ENCODE peak calls at places on chromosomes 11 and 22, in four cellular contexts. One of them, this sample, is unnamed.

GRCh38 chr22:26669060-26669481 is 11.7 kb downstream of the MIAT start:
- DNase-seq in tibial nerve: no peak
- DNase-seq in fibroblast of lung: peak; percentile 49
- DNase-seq in body of pancreas: peak; percentile 80
- DNase-seq in this sample: peak; percentile 78

GRCh38 chr22:27669798-27670599 is 131.6 kb downstream of the MN1 start:
- DNase-seq in tibial nerve: no peak
- DNase-seq in fibroblast of lung: no peak
- DNase-seq in body of pancreas: no peak
- DNase-seq in this sample: no peak

GRCh38 chr11:9225748-9226298 is 39.3 kb downstream of the DENND5A start:
- DNase-seq in tibial nerve: no peak
- DNase-seq in fibroblast of lung: no peak
- DNase-seq in body of pancreas: no peak
- DNase-seq in this sample: no peak

GRCh38 chr11:62128835-62129234 is 5.0 kb downstream of the INCENP start:
- DNase-seq in tibial nerve: no peak
- DNase-seq in fibroblast of lung: no peak
- DNase-seq in body of pancreas: no peak
- DNase-seq in this sample: no peak

GRCh38 chr11:114219559-114220349 is 76.4 kb upstream of the NNMT start:
- DNase-seq in tibial nerve: no peak
- DNase-seq in fibroblast of lung: peak; percentile 95
- DNase-seq in body of pancreas: no peak
- DNase-seq in this sample: no peak

GRCh38 chr11:67484847-67485311 is 2.1 kb downstream of the AIP start:
- DNase-seq in tibial nerve: no peak
- DNase-seq in fibroblast of lung: no peak
- DNase-seq in body of pancreas: no peak
- DNase-seq in this sample: no peak

GRCh38 chr11:61041755-61042518 is 60.4 kb upstream of the CD5 start:
- DNase-seq in tibial nerve: no peak
- DNase-seq in fibroblast of lung: peak; percentile 3
- DNase-seq in body of pancreas: no peak
- DNase-seq in this sample: no peak

GRCh38 chr22:48838846-48839730 is 988.6 kb downstream of the BRD1 start:
- DNase-seq in tibial nerve: no peak
- DNase-seq in fibroblast of lung: no peak
- DNase-seq in body of pancreas: no peak
- DNase-seq in this sample: no peak

GRCh38 chr22:33832558-33833151 is 87.6 kb downstream of the LARGE1 start:
- DNase-seq in tibial nerve: no peak
- DNase-seq in fibroblast of lung: no peak
- DNase-seq in body of pancreas: peak; percentile 18
- DNase-seq in this sample: no peak

GRCh38 chr11:763073-763463 is 14.2 kb downstream of the GATD1 start:
- DNase-seq in tibial nerve: no peak
- DNase-seq in fibroblast of lung: no peak
- DNase-seq in body of pancreas: peak; percentile 64
- DNase-seq in this sample: no peak

GRCh38 chr11:19633276-19633675 is 79.4 kb upstream of the NAV2 start:
- DNase-seq in tibial nerve: peak; percentile 65
- DNase-seq in fibroblast of lung: peak; percentile 50
- DNase-seq in body of pancreas: peak; percentile 22
- DNase-seq in this sample: no peak

GRCh38 chr22:33539902-33540751 is 380.1 kb downstream of the LARGE1 start:
- DNase-seq in tibial nerve: peak; percentile 62
- DNase-seq in fibroblast of lung: peak; percentile 12
- DNase-seq in body of pancreas: peak; percentile 73
- DNase-seq in this sample: no peak

GRCh38 chr11:134683860-134684259 is 271.8 kb upstream of the B3GAT1 start:
- DNase-seq in tibial nerve: no peak
- DNase-seq in fibroblast of lung: no peak
- DNase-seq in body of pancreas: no peak
- DNase-seq in this sample: no peak

GRCh38 chr22:31350410-31350863 is 4.3 kb upstream of the PATZ1 start:
- DNase-seq in tibial nerve: no peak
- DNase-seq in fibroblast of lung: peak; percentile 18
- DNase-seq in body of pancreas: peak; percentile 82
- DNase-seq in this sample: peak; percentile 83

GRCh38 chr11:17781221-17781620 is 46.6 kb downstream of the KCNC1 start:
- DNase-seq in tibial nerve: no peak
- DNase-seq in fibroblast of lung: no peak
- DNase-seq in body of pancreas: no peak
- DNase-seq in this sample: no peak

GRCh38 chr11:133918606-133919260 is 38.0 kb downstream of the IGSF9B start:
- DNase-seq in tibial nerve: no peak
- DNase-seq in fibroblast of lung: no peak
- DNase-seq in body of pancreas: no peak
- DNase-seq in this sample: no peak

GRCh38 chr11:76835928-76836612 is 24.6 kb upstream of the ACER3 start:
- DNase-seq in tibial nerve: peak; percentile 36
- DNase-seq in fibroblast of lung: peak; percentile 91
- DNase-seq in body of pancreas: peak; percentile 53
- DNase-seq in this sample: no peak

GRCh38 chr11:81658722-81659121 is 1074.9 kb downstream of the FAM181B start:
- DNase-seq in tibial nerve: no peak
- DNase-seq in fibroblast of lung: peak; percentile 41
- DNase-seq in body of pancreas: no peak
- DNase-seq in this sample: peak; percentile 19

GRCh38 chr22:35955546-35955945 is 73.1 kb downstream of the RBFOX2 start:
- DNase-seq in tibial nerve: no peak
- DNase-seq in fibroblast of lung: no peak
- DNase-seq in body of pancreas: no peak
- DNase-seq in this sample: peak; percentile 11

GRCh38 chr11:113160652-113161051 is 153.7 kb upstream of the TTC12 start:
- DNase-seq in tibial nerve: no peak
- DNase-seq in fibroblast of lung: no peak
- DNase-seq in body of pancreas: no peak
- DNase-seq in this sample: no peak

GRCh38 chr22:26527574-26528465 is 15.5 kb upstream of the TFIP11 start:
- DNase-seq in tibial nerve: no peak
- DNase-seq in fibroblast of lung: no peak
- DNase-seq in body of pancreas: no peak
- DNase-seq in this sample: no peak

GRCh38 chr11:2933376-2934056 is 4.3 kb upstream of the PHLDA2 start:
- DNase-seq in tibial nerve: no peak
- DNase-seq in fibroblast of lung: peak; percentile 82
- DNase-seq in body of pancreas: peak; percentile 28
- DNase-seq in this sample: no peak

GRCh38 chr11:35791088-35791958 is 128.7 kb downstream of the TRIM44 start:
- DNase-seq in tibial nerve: no peak
- DNase-seq in fibroblast of lung: peak; percentile 25
- DNase-seq in body of pancreas: no peak
- DNase-seq in this sample: no peak

GRCh38 chr22:27776410-27776958 is 25.1 kb downstream of the MN1 start:
- DNase-seq in tibial nerve: no peak
- DNase-seq in fibroblast of lung: no peak
- DNase-seq in body of pancreas: no peak
- DNase-seq in this sample: no peak

GRCh38 chr11:109795234-109795633 is 298.0 kb upstream of the ZC3H12C start:
- DNase-seq in tibial nerve: no peak
- DNase-seq in fibroblast of lung: peak; percentile 67
- DNase-seq in body of pancreas: peak; percentile 22
- DNase-seq in this sample: no peak

GRCh38 chr11:16897460-16898061 is 116.7 kb downstream of the PLEKHA7 start:
- DNase-seq in tibial nerve: no peak
- DNase-seq in fibroblast of lung: no peak
- DNase-seq in body of pancreas: no peak
- DNase-seq in this sample: no peak

GRCh38 chr11:113305440-113306336 is 8.7 kb upstream of the TTC12 start:
- DNase-seq in tibial nerve: peak; percentile 73
- DNase-seq in fibroblast of lung: peak; percentile 65
- DNase-seq in body of pancreas: peak; percentile 81
- DNase-seq in this sample: peak; percentile 90

DNA sequence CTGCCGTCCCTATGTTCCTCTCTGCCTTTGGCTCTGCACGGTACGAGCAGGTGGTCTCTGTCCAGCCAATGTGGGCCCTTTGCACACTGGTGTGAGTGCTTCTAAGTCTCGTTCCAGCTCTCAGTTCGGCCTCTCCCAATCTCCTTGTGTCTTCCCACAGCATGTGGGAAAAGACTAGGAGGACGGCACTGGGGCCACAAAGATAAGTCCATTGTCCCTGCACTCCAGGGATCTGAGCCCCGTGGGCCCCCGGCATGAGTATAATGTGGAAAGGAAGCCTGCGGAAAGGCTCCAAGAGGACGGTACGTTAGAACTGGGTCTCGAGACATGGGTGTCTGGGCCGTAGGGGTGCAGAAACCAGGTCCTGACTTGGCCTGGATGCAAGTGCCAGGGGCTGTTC is 16.4 kb downstream of the MYEOV start:
- DNase-seq in tibial nerve: no peak
- DNase-seq in fibroblast of lung: no peak
- DNase-seq in body of pancreas: no peak
- DNase-seq in this sample: no peak
- H3K4me1 ChIP-seq in tibial nerve: no peaks in the 10 kb centered on the region
- H3K4me1 ChIP-seq in fibroblast of lung: peaks cover 7% of the 10 kb centered on the region
- H3K4me1 ChIP-seq in body of pancreas: peaks cover 20% of the 10 kb centered on the region
- H3K4me1 ChIP-seq in this sample: no peaks in the 10 kb centered on the region

GRCh38 chr22:18001040-18001893 is 23.1 kb downstream of the MICAL3 start:
- DNase-seq in tibial nerve: peak; percentile 87
- DNase-seq in fibroblast of lung: peak; percentile 99
- DNase-seq in body of pancreas: peak; percentile 91
- DNase-seq in this sample: peak; percentile 94

GRCh38 chr22:17997456-17997855 is 26.9 kb downstream of the MICAL3 start:
- DNase-seq in tibial nerve: no peak
- DNase-seq in fibroblast of lung: no peak
- DNase-seq in body of pancreas: no peak
- DNase-seq in this sample: no peak

GRCh38 chr22:18000441-18001039 is 23.8 kb downstream of the MICAL3 start:
- DNase-seq in tibial nerve: no peak
- DNase-seq in fibroblast of lung: no peak
- DNase-seq in body of pancreas: peak; percentile 33
- DNase-seq in this sample: peak; percentile 61

GRCh38 chr22:17999851-18000250 is 24.5 kb downstream of the MICAL3 start:
- DNase-seq in tibial nerve: no peak
- DNase-seq in fibroblast of lung: no peak
- DNase-seq in body of pancreas: peak; percentile 30
- DNase-seq in this sample: no peak

GRCh38 chr22:17998913-17999312 is 25.4 kb downstream of the MICAL3 start:
- DNase-seq in tibial nerve: no peak
- DNase-seq in fibroblast of lung: no peak
- DNase-seq in body of pancreas: peak; percentile 88
- DNase-seq in this sample: no peak
- H3K4me1 ChIP-seq in tibial nerve: no peaks in the 10 kb centered on the region
- H3K4me1 ChIP-seq in fibroblast of lung: no peaks in the 10 kb centered on the region
- H3K4me1 ChIP-seq in body of pancreas: peaks cover 36% of the 10 kb centered on the region
- H3K4me1 ChIP-seq in this sample: no peaks in the 10 kb centered on the region

GRCh38 chr11:64743591-64744543 is at the start of gene RASGRP2:
- DNase-seq in tibial nerve: peak; percentile 68
- DNase-seq in fibroblast of lung: no peak
- DNase-seq in body of pancreas: peak; percentile 65
- DNase-seq in this sample: no peak
- H3K4me1 ChIP-seq in tibial nerve: no peaks in the 10 kb centered on the region
- H3K4me1 ChIP-seq in fibroblast of lung: peaks cover 22% of the 10 kb centered on the region
- H3K4me1 ChIP-seq in body of pancreas: peaks cover 38% of the 10 kb centered on the region
- H3K4me1 ChIP-seq in this sample: no peaks in the 10 kb centered on the region

GRCh38 chr11:74139151-74139918 is 31.5 kb downstream of the C2CD3 start:
- DNase-seq in tibial nerve: no peak
- DNase-seq in fibroblast of lung: no peak
- DNase-seq in body of pancreas: no peak
- DNase-seq in this sample: no peak
- H3K4me1 ChIP-seq in tibial nerve: no peaks in the 10 kb centered on the region
- H3K4me1 ChIP-seq in fibroblast of lung: peaks cover 8% of the 10 kb centered on the region
- H3K4me1 ChIP-seq in body of pancreas: peaks cover 8% of the 10 kb centered on the region
- H3K4me1 ChIP-seq in this sample: no peaks in the 10 kb centered on the region

GRCh38 chr22:50015451-50016307 is 3.1 kb upstream of the IL17REL start:
- DNase-seq in tibial nerve: no peak
- DNase-seq in fibroblast of lung: no peak
- DNase-seq in body of pancreas: no peak
- DNase-seq in this sample: peak; percentile 6
- H3K4me1 ChIP-seq in tibial nerve: no peaks in the 10 kb centered on the region
- H3K4me1 ChIP-seq in fibroblast of lung: no peaks in the 10 kb centered on the region
- H3K4me1 ChIP-seq in body of pancreas: peaks cover 8% of the 10 kb centered on the region
- H3K4me1 ChIP-seq in this sample: no peaks in the 10 kb centered on the region

GRCh38 chr22:45453764-45454163 is 40.3 kb downstream of the RIBC2 start:
- DNase-seq in tibial nerve: peak; percentile 46
- DNase-seq in fibroblast of lung: no peak
- DNase-seq in body of pancreas: no peak
- DNase-seq in this sample: no peak
- H3K4me1 ChIP-seq in tibial nerve: no peaks in the 10 kb centered on the region
- H3K4me1 ChIP-seq in fibroblast of lung: peaks cover 15% of the 10 kb centered on the region
- H3K4me1 ChIP-seq in body of pancreas: no peaks in the 10 kb centered on the region
- H3K4me1 ChIP-seq in this sample: no peaks in the 10 kb centered on the region

DNA sequence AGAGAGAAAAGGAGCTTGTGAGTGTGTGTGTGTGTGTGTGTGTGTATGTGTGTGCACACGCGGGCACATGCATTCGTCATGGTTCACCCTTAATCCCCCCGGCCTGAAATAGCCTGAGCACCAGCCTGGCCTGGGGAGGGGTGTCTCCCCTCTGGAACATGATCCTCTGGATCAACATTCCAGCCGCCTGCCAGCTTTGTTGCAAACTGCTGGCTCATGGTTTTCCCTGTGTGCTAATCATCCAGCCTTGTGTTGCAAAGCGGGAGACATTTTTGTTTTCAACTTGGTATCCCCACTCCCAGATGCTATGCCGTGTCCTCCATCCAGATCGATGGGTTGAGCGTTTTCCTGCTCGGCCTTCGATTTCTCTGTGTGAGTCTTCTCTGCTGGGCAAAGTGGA is 94.3 kb downstream of the FEZ1 start:
- DNase-seq in tibial nerve: peak; percentile 39
- DNase-seq in fibroblast of lung: peak; percentile 66
- DNase-seq in body of pancreas: no peak
- DNase-seq in this sample: no peak
- H3K4me1 ChIP-seq in tibial nerve: no peaks in the 10 kb centered on the region
- H3K4me1 ChIP-seq in fibroblast of lung: peaks cover 12% of the 10 kb centered on the region
- H3K4me1 ChIP-seq in body of pancreas: peaks cover 7% of the 10 kb centered on the region
- H3K4me1 ChIP-seq in this sample: no peaks in the 10 kb centered on the region

GRCh38 chr11:128476729-128477128 is 110.6 kb downstream of the ETS1 start:
- DNase-seq in tibial nerve: no peak
- DNase-seq in fibroblast of lung: no peak
- DNase-seq in body of pancreas: no peak
- DNase-seq in this sample: no peak
- H3K4me1 ChIP-seq in tibial nerve: no peaks in the 10 kb centered on the region
- H3K4me1 ChIP-seq in fibroblast of lung: peaks cover 52% of the 10 kb centered on the region
- H3K4me1 ChIP-seq in body of pancreas: peaks cover 31% of the 10 kb centered on the region
- H3K4me1 ChIP-seq in this sample: peaks cover 4% of the 10 kb centered on the region

GRCh38 chr11:128294685-128295079 is 292.7 kb downstream of the ETS1 start:
- DNase-seq in tibial nerve: no peak
- DNase-seq in fibroblast of lung: peak; percentile 25
- DNase-seq in body of pancreas: no peak
- DNase-seq in this sample: no peak
- H3K4me1 ChIP-seq in tibial nerve: no peaks in the 10 kb centered on the region
- H3K4me1 ChIP-seq in fibroblast of lung: peaks cover 5% of the 10 kb centered on the region
- H3K4me1 ChIP-seq in body of pancreas: no peaks in the 10 kb centered on the region
- H3K4me1 ChIP-seq in this sample: peaks cover 13% of the 10 kb centered on the region